ENCODE peak calls at places on chromosomes 4 and X, in four cellular contexts. J is H1, T is IMR-90, V is H9. Z is an unnamed sample.
A peak's percentile ranks its signal among the peaks of the same experiment; 100 is the strongest.

GRCh38 chr4:165700855-165701254 is 172.2 kb upstream of the TLL1 start:
- DNase-seq in J (no peak), T (no peak), V (peak; percentile 50), Z (peak; percentile 74)

GRCh38 chrX:10576777-10577444 is 43.5 kb downstream of the MID1 start:
- DNase-seq in J (no peak), T (no peak), V (no peak), Z (no peak)

GRCh38 chr4:153367092-153367491 is 22.6 kb downstream of the MND1 start:
- DNase-seq in J (no peak), T (no peak), V (no peak), Z (no peak)

GRCh38 chr4:183797445-183798248 is 107.5 kb upstream of the STOX2 start:
- DNase-seq in J (no peak), T (no peak), V (peak; percentile 61), Z (peak; percentile 69)

GRCh38 chrX:137547291-137547690 is 18.6 kb upstream of the ZIC3 start:
- DNase-seq in J (no peak), T (no peak), V (peak; percentile 50), Z (peak; percentile 27)

GRCh38 chr4:143185253-143186107 is 763 bp downstream of the USP38 start:
- DNase-seq in J (no peak), T (peak; percentile 8), V (peak; percentile 56), Z (peak; percentile 65)

GRCh38 chr4:36392049-36392448 is 110.6 kb downstream of the DTHD1 start:
- DNase-seq in J (no peak), T (no peak), V (no peak), Z (no peak)

GRCh38 chr4:2244947-2245786 is 3.2 kb upstream of the HAUS3 start:
- DNase-seq in J (no peak), T (no peak), V (peak; percentile 30), Z (peak; percentile 43)

GRCh38 chr4:127533028-127533700 is 99.6 kb upstream of the INTU start:
- DNase-seq in J (no peak), T (peak; percentile 17), V (no peak), Z (no peak)

GRCh38 chrX:46407036-46407752 is 138.0 kb downstream of the ZNF674 start:
- DNase-seq in J (no peak), T (no peak), V (no peak), Z (no peak)

GRCh38 chr4:73839715-73840114 is 3.2 kb downstream of the CXCL6 start:
- DNase-seq in J (no peak), T (no peak), V (no peak), Z (no peak)

GRCh38 chr4:145773581-145774234 is 93.8 kb downstream of the C4orf51 start:
- DNase-seq in J (no peak), T (no peak), V (no peak), Z (no peak)

GRCh38 chr4:36187723-36188333 is 56.5 kb downstream of the ARAP2 start:
- DNase-seq in J (no peak), T (peak; percentile 33), V (no peak), Z (peak; percentile 50)

DNA sequence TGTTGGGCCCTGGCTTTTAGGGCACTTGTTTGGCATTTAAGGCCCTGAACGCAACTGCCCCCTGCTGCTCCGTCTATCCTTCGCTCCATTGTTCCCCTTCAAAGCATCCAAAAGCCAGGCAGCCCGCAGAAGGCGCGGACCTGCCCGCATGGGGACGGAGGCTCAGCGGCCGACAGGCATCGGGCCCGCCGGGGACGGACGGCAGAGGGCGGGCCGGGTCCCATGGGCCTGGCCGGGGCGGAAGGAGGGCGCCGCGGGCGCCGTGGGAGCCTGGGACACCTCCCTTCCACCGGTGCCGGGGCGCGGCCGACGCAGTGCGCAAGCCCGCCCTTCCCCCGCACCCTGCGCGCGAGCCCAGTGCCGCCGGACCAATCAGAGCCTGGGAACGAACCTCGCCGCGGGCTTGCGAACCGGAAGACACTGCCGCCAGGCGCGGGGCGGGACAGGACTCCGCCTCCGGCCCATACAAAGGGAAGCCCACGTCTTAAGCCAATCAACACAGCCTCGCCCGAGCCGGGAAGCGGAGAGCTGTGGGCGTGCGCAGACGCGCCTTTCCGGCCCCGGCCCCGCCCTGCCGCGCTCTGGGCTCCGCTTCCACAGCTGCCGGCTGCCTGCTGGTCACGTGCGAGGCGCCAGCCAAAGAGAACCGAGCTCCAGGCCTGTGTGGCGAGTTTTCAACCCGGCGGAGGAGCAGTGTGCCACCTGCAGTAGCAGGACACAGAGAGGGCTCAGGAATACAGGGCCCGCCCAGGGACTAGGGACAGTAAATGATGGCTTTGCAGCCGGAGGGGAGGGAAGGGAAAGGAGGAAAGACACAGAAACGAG is 2.1 kb upstream of the ARHGAP4 start:
- DNase-seq in J (peak; percentile 87), T (peak; percentile 98), V (peak; percentile 97), Z (peak; percentile 98)
- H2BK120ac ChIP-seq in J (no peak overlapping the region), T (peak overlapping the region; percentile 7), V (no peak overlapping the region), Z (no peak overlapping the region)

DNA sequence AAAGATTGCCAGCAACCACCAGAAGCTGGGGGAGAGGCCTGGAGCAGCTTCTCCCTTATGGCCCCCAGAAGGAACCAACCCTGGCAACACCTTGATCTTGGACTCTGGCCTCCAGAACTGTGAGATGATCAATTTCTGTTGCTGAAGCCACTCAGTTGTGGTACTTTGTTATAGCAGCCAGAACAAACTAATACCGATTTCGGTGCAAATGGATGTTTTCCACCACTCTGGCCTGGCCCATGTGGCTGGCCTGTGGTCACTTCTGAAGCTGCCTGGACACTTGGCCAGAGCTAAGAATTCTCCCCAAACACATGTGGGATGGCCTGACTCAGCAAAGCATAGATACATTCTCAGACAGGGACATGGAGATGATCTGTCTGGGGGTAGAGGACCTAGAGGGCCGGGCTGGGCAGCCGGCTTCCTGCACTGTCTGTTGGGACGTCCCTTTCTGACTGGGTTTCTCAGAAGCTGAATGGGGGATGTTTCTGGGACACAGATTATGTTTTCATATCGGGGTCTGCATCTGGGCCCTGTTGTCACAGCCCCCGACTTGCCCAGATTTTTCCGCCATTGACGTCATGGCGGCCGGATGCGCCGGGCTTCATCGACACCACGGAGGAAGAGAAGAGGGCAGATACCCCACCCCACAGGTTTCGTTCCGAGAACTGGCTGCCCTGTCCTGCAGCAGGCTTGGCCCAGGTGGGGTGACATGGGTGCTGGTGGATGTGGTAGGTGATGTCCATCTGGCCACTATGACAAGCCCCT is 4.1 kb downstream of the FOXP3 start:
- DNase-seq in J (no peak), T (no peak), V (no peak), Z (no peak)
- H4K5ac ChIP-seq in J (no peak overlapping the region), T (no peak overlapping the region), V (no peak overlapping the region), Z (no peak overlapping the region)

DNA sequence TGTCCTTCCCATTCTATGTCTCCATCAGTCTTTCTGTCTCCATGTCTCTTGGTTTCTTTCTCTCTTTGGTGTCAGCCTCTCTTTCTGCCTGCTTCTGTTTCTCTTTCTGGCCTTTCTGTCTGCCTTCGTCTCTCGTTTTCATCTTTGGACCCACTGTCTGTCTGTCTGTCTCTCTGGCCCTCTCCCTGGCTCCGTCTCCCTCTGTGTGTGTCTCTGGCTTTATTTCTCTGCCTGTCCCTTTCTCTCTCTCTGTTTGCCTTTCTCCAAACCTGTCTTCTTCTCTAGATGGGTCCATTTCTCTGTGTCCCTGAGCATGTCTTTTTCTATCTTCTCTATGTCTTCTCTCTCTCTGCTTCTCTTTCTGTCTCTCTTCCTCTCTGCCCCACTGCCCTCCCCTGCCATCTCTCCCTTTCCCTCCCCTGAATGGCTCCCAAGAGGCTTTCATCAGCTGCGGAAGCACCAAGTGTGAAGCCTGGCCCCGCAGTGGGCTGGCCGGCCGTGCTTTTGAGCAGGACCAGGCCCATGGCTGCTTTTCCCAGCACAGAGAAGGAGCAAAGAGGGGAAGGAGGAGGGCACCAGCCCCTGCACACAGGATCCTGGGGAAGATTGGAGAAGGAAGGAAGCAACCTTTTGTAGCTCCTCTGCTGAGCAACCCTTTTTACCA is 57.4 kb downstream of the PJA1 start:
- DNase-seq in J (no peak), T (no peak), V (no peak), Z (peak; percentile 49)
- H2BK120ac ChIP-seq in J (no peak overlapping the region), T (no peak overlapping the region), V (no peak overlapping the region), Z (peak overlapping the region; percentile 34)

DNA sequence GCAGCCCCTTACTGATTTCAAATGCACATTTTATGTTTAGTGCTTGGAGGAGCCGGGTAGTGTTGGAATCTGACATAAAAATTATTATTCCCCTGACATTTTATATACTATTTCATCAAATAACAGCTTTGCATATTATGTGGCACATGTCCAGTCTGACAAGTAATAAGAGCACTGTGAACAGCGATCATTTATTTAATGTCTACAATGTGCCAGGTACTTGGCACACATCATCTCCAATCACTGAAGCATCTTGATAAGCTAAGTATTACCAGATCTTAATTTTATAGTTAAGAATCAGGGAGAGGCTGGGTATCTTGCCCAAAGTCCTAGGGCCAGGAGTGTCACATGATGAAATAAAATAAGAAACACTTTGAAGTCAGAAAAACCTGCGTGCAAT is 197.2 kb downstream of the NR3C2 start:
- DNase-seq in J (no peak), T (no peak), V (no peak), Z (no peak)
- H4K5ac ChIP-seq in J (no peak overlapping the region), T (no peak overlapping the region), V (no peak overlapping the region), Z (no peak overlapping the region)